ENCODE peak calls at places on chromosomes 12 and 14, in nine cellular contexts. N is naive thymus-derived CD8-positive, alpha-beta T cell; S is activated naive CD4-positive, alpha-beta T cell treated with anti-CD3 and anti-CD28 coated beads, Interleukin-2, amount 50 U/mL, for 16 hours; W is activated CD4-positive, alpha-beta T cell treated with anti-CD3 and anti-CD28 coated beads, Interleukin-2, amount 50 U/mL, for 4 hours; U is ureter; Q is ELF-1; J is RCC 7860; T is stimulated activated CD4-positive, alpha-beta T cell treated with anti-CD3 and anti-CD28 coated beads, Interleukin-1b, Interleukin-23, amount 100 ng/mL, for 24 hours; Y is COR-L47. L is an unnamed sample.
A peak's percentile ranks its signal among the peaks of the same experiment; 100 is the strongest.

GRCh38 chr12:6211421-6211869 is 11.2 kb downstream of the CD9 start:
- DNase-seq in N (no peak), S (no peak), W (no peak), U (no peak), Q (no peak), J (no peak), T (no peak), Y (no peak), L (no peak)

GRCh38 chr14:23654231-23654630 is 18.1 kb downstream of the DHRS2 start:
- DNase-seq in N (no peak), S (no peak), W (no peak), U (no peak), Q (no peak), J (no peak), T (no peak), Y (no peak), L (no peak)

GRCh38 chr14:61342486-61342885 is 21.1 kb downstream of the PRKCH start:
- DNase-seq in N (peak; percentile 90), S (peak; percentile 80), W (peak; percentile 79), U (no peak), Q (no peak), J (no peak), T (peak; percentile 59), Y (no peak), L (no peak)

GRCh38 chr12:130953783-130954543 is at the start of gene ADGRD1:
- DNase-seq in N (no peak), S (no peak), W (no peak), U (peak; percentile 67), Q (peak; percentile 62), J (no peak), T (no peak), Y (no peak), L (no peak)

GRCh38 chr12:116601933-116602809 is 43.0 kb downstream of the MAP1LC3B2 start:
- DNase-seq in N (no peak), S (no peak), W (no peak), U (no peak), Q (no peak), J (no peak), T (no peak), Y (no peak), L (no peak)

GRCh38 chr14:76919431-76919810 is 93.2 kb downstream of the LRRC74A start:
- DNase-seq in N (no peak), S (no peak), W (no peak), U (no peak), Q (no peak), J (peak; percentile 46), T (no peak), Y (no peak), L (no peak)

GRCh38 chr12:130739571-130739970 is 23.5 kb upstream of the RIMBP2 start:
- DNase-seq in N (no peak), S (no peak), W (no peak), U (peak; percentile 33), Q (no peak), J (no peak), T (no peak), Y (no peak), L (no peak)

GRCh38 chr14:98014851-98015615 is 1217.9 kb downstream of the VRK1 start:
- DNase-seq in N (no peak), S (no peak), W (no peak), U (no peak), Q (no peak), J (no peak), T (no peak), Y (no peak), L (no peak)

GRCh38 chr12:54277823-54278276 is 2.1 kb downstream of the CBX5 start:
- DNase-seq in N (no peak), S (no peak), W (no peak), U (no peak), Q (no peak), J (peak; percentile 39), T (no peak), Y (no peak), L (no peak)

GRCh38 chr12:109740694-109741245 is 27.1 kb downstream of the FAM222A start:
- DNase-seq in N (no peak), S (no peak), W (no peak), U (no peak), Q (no peak), J (no peak), T (no peak), Y (no peak), L (no peak)

GRCh38 chr12:123388948-123389559 is 5.1 kb downstream of the KMT5A start:
- DNase-seq in N (no peak), S (peak; percentile 16), W (no peak), U (no peak), Q (no peak), J (no peak), T (no peak), Y (no peak), L (no peak)

GRCh38 chr14:37172024-37172869 is at the start of gene SLC25A21:
- DNase-seq in N (no peak), S (no peak), W (no peak), U (peak; percentile 76), Q (peak; percentile 89), J (peak; percentile 37), T (no peak), Y (peak; percentile 81), L (no peak)

L was measured in B cell.